ENCODE peak calls at places on chromosome 17, in seven cellular contexts. Q is mammary epithelial cell, V is left lobe of liver, U is T-helper 1 cell, W is Calu3, G is Kasumi-1, C is fibroblast of villous mesenchyme. I is an unnamed sample.

GRCh38 chr17:80990921-80991644 is 558 bp upstream of the CHMP6 start:
- DNase-seq in C (no peak), Q (no peak), U (no peak), G (no peak), V (peak), W (no peak), I (no peak)

GRCh38 chr17:76561799-76562268 is 22.0 kb downstream of the PRCD start:
- DNase-seq in V (no peak), W (no peak), G (no peak), U (no peak), C (peak), Q (no peak), I (no peak)

GRCh38 chr17:72982680-72983079 is 109.8 kb downstream of the SLC39A11 start:
- DNase-seq in Q (no peak), V (no peak), C (no peak), W (peak), G (no peak), U (no peak), I (no peak)

GRCh38 chr17:78315355-78316114 is 44.3 kb downstream of the SOCS3 start:
- DNase-seq in W (peak), V (no peak), Q (peak), U (no peak), G (no peak), C (peak), I (peak)

GRCh38 chr17:31724026-31724425 is 135.0 kb downstream of the COPRS start:
- DNase-seq in U (no peak), C (peak), V (no peak), W (no peak), G (no peak), Q (peak), I (no peak)

GRCh38 chr17:72714357-72714966 is 378.0 kb downstream of the SLC39A11 start:
- DNase-seq in V (no peak), U (no peak), Q (no peak), W (no peak), C (no peak), G (peak), I (no peak)

GRCh38 chr17:20156196-20157077 is 147.3 kb downstream of the SPECC1 start:
- DNase-seq in U (peak), C (peak), G (no peak), W (peak), V (no peak), Q (peak), I (peak)

GRCh38 chr17:2174471-2175293 is 119.8 kb downstream of the HIC1 start:
- DNase-seq in Q (no peak), U (no peak), C (peak), G (no peak), V (peak), W (no peak), I (peak)

GRCh38 chr17:42023524-42024349 is 3.8 kb downstream of the NKIRAS2 start:
- DNase-seq in U (no peak), Q (no peak), V (peak), G (peak), C (no peak), W (no peak), I (no peak)

GRCh38 chr17:49234509-49235080 is 4.0 kb upstream of the PHOSPHO1 start:
- DNase-seq in Q (no peak), V (no peak), C (no peak), U (no peak), W (no peak), G (no peak), I (peak)

GRCh38 chr17:1047177-1047885 is 50.4 kb downstream of the TIMM22 start:
- DNase-seq in C (peak), Q (no peak), V (no peak), W (no peak), G (no peak), U (no peak), I (no peak)

GRCh38 chr17:44854201-44854600 is 6.5 kb downstream of the HIGD1B start:
- DNase-seq in W (no peak), V (no peak), C (no peak), Q (no peak), G (no peak), U (no peak), I (no peak)

GRCh38 chr17:44536090-44536960 is 21.0 kb upstream of the FZD2 start:
- DNase-seq in U (no peak), W (no peak), C (peak), G (peak), V (no peak), Q (no peak), I (no peak)

GRCh38 chr17:19533036-19533717 is 477 bp upstream of the SLC47A1 start:
- DNase-seq in G (no peak), U (no peak), C (no peak), Q (no peak), W (no peak), V (peak), I (no peak)

GRCh38 chr17:35568561-35568960 is 7.9 kb upstream of the SLFN14 start:
- DNase-seq in Q (peak), C (peak), G (peak), U (no peak), V (no peak), W (peak), I (peak)

GRCh38 chr17:57956311-57957119 is 1.3 kb upstream of the CUEDC1 start:
- DNase-seq in W (no peak), G (no peak), Q (no peak), U (peak), V (no peak), C (no peak), I (peak)

I was measured in small intestine.